ENCODE peak calls at places on chromosomes 16 and 17, in ten cellular contexts. U is GM23338; B is heart left ventricle; X is mesendoderm; R is gastrocnemius medialis; V is naive thymus-derived CD4-positive, alpha-beta T cell; S is left ventricle myocardium inferior; N is SK-N-SH; H is right atrium auricular region; L is pancreas. Y is an unnamed sample.
A peak's percentile ranks its signal among the peaks of the same experiment; 100 is the strongest.

GRCh38 chr17:78677303-78678219 is 100.4 kb upstream of the DNAH17 start:
- DNase-seq in S (no peak), U (no peak), H (no peak), R (peak; percentile 88), B (no peak), X (no peak), N (no peak), L (no peak), V (no peak), Y (no peak)

GRCh38 chr17:72614476-72614870 is 478.0 kb downstream of the SLC39A11 start:
- DNase-seq in V (no peak), X (no peak), S (no peak), N (no peak), B (no peak), L (no peak), H (no peak), U (no peak), R (no peak), Y (no peak)

GRCh38 chr16:53945996-53946395 is 242.0 kb downstream of the FTO start:
- DNase-seq in B (no peak), L (no peak), N (peak; percentile 22), R (no peak), S (no peak), H (no peak), X (peak; percentile 63), U (peak; percentile 67), V (no peak), Y (no peak)

GRCh38 chr17:57924677-57925076 is 30.5 kb downstream of the CUEDC1 start:
- DNase-seq in R (no peak), V (no peak), U (no peak), N (no peak), X (no peak), S (no peak), L (no peak), H (no peak), B (no peak), Y (no peak)

GRCh38 chr17:76667786-76668453 is 24.4 kb upstream of the ST6GALNAC1 start:
- DNase-seq in V (no peak), B (no peak), H (no peak), R (no peak), N (no peak), L (no peak), U (no peak), S (no peak), X (no peak), Y (no peak)

GRCh38 chr17:18985475-18985874 is 19.1 kb downstream of the FAM83G start:
- DNase-seq in U (no peak), V (no peak), H (no peak), S (no peak), L (peak; percentile 55), R (no peak), N (no peak), X (no peak), B (no peak), Y (no peak)

GRCh38 chr17:8828517-8828875 is 29.3 kb upstream of the MFSD6L start:
- DNase-seq in S (no peak), L (no peak), X (no peak), U (no peak), H (peak; percentile 30), V (no peak), R (no peak), B (no peak), N (no peak), Y (no peak)

GRCh38 chr16:30185141-30185682 is 1.8 kb downstream of the CORO1A start:
- DNase-seq in B (no peak), X (no peak), H (no peak), R (no peak), U (no peak), V (no peak), N (peak; percentile 40), S (peak; percentile 20), L (peak; percentile 13), Y (no peak)

GRCh38 chr17:6054372-6054771 is 15.8 kb upstream of the WSCD1 start:
- DNase-seq in U (no peak), B (no peak), N (no peak), R (no peak), X (no peak), H (no peak), V (no peak), L (no peak), S (no peak), Y (no peak)

GRCh38 chr17:28189667-28190066 is 129.3 kb upstream of the TMEM97 start:
- DNase-seq in V (no peak), X (no peak), B (no peak), U (no peak), R (no peak), L (no peak), S (no peak), N (no peak), H (no peak), Y (no peak)

GRCh38 chr17:31452101-31452500 is 60.6 kb downstream of the RAB11FIP4 start:
- DNase-seq in U (no peak), L (no peak), H (no peak), N (no peak), S (no peak), R (no peak), B (no peak), X (no peak), V (no peak), Y (no peak)

GRCh38 chr17:67999291-67999911 is 3.1 kb upstream of the C17orf58 start:
- DNase-seq in B (no peak), X (peak; percentile 68), R (no peak), N (no peak), S (no peak), U (no peak), V (no peak), H (no peak), L (no peak), Y (no peak)

GRCh38 chr16:11198817-11199216 is 57.2 kb downstream of the SOCS1 start:
- DNase-seq in B (no peak), U (no peak), L (no peak), N (no peak), V (no peak), S (no peak), H (no peak), X (no peak), R (no peak), Y (no peak)

GRCh38 chr17:45265823-45266222 is 3.9 kb upstream of the SPATA32 start:
- DNase-seq in L (no peak), B (no peak), N (no peak), X (no peak), U (no peak), S (no peak), H (no peak), R (peak; percentile 72), V (no peak), Y (no peak)

DNA sequence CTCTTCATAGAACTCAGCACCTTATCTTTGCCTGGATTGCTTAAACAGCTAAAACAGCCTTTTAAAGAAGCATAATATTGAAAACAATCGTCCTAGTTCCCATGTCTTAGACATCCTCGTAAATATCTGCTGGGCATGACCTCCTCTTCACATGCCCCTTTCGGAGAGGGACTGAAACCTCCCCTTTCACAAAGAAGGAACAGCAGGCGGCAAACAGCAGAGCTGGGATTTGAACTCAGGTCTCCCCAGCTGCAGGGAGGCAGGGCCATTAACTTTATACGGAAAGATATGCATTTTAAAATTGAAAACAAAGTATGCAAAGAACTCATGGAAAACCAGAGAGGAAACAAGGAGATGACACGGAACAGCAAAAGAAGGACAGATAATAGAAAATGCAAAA is 249.9 kb downstream of the FOXL1 start:
- DNase-seq in U (no peak), N (no peak), V (no peak), B (no peak), L (no peak), S (no peak), X (no peak), R (no peak), H (no peak), Y (no peak)
- H3K27me3 ChIP-seq in U (no peaks in the 10 kb centered on the region), N (peaks cover 85% of the 10 kb centered on the region), V (no peaks in the 10 kb centered on the region), B (no peaks in the 10 kb centered on the region), L (peaks cover 27% of the 10 kb centered on the region), S (peaks cover 56% of the 10 kb centered on the region), X (no peaks in the 10 kb centered on the region), R (peaks cover 17% of the 10 kb centered on the region), H (no peaks in the 10 kb centered on the region), Y (peaks cover 6% of the 10 kb centered on the region)

GRCh38 chr17:50194441-50195195 is 6.8 kb downstream of the COL1A1 start:
- DNase-seq in B (no peak), V (no peak), N (no peak), L (no peak), S (no peak), U (no peak), X (no peak), R (no peak), H (no peak), Y (no peak)
- H3K4me3 ChIP-seq in B (no peak overlapping the region), V (no peak overlapping the region), N (no peak overlapping the region), L (no peak overlapping the region), S (no peak overlapping the region), U (no peak overlapping the region), X (no peak overlapping the region), R (no peak overlapping the region), H (no peak overlapping the region), Y (no peak overlapping the region)

DNA sequence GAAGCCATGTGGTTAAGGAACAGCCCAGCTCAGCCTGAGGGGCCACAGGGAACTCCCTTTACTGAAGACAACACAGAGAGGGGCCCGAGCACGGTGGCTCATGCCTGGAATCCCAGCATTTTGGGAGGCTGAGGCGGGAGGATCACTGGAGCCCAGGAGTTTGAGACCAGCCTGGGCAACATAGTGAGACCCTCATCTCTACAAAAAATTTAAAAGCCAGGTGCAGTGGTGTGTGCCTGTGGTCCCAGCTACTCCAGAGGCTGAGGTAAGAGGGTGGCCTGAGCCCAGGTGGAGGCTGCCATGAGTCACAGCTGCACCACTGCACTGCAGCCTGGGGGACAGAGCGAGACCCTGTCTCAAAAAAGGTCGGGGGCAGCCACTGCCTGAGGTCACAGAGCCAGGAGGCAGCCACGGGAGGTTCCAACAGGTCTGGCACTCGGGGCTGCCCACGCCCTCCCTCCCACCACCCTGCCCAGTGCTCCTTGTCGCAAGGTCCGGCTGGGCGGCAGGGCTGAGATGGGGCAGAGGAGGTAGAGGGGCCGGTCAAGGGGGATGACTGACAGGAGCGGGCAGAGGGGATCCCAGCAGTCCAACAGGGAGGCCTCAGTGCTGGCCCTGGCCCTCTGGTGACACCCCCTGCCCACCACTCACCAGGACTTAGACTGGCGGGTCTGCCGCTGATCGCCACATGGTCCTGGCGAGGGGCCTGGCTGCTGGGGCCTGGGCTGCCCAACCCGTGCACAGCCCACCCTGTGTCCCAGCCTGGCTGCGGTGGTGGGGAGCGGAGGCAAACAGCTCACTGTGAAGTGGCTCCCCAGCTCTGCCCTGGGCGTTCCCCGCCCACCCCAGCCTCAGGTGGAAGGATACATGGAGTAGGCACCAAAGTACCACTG is 3.4 kb downstream of the CYBA start:
- DNase-seq in L (no peak), H (no peak), S (no peak), B (peak; percentile 15), N (no peak), R (no peak), X (no peak), U (no peak), V (no peak), Y (no peak)
- H3K36me3 ChIP-seq in L (no peaks in the 10 kb centered on the region), H (no peaks in the 10 kb centered on the region), S (no peaks in the 10 kb centered on the region), B (no peaks in the 10 kb centered on the region), N (no peaks in the 10 kb centered on the region), R (no peaks in the 10 kb centered on the region), X (no peaks in the 10 kb centered on the region), U (no peaks in the 10 kb centered on the region), V (no peaks in the 10 kb centered on the region), Y (peaks cover 9% of the 10 kb centered on the region)

DNA sequence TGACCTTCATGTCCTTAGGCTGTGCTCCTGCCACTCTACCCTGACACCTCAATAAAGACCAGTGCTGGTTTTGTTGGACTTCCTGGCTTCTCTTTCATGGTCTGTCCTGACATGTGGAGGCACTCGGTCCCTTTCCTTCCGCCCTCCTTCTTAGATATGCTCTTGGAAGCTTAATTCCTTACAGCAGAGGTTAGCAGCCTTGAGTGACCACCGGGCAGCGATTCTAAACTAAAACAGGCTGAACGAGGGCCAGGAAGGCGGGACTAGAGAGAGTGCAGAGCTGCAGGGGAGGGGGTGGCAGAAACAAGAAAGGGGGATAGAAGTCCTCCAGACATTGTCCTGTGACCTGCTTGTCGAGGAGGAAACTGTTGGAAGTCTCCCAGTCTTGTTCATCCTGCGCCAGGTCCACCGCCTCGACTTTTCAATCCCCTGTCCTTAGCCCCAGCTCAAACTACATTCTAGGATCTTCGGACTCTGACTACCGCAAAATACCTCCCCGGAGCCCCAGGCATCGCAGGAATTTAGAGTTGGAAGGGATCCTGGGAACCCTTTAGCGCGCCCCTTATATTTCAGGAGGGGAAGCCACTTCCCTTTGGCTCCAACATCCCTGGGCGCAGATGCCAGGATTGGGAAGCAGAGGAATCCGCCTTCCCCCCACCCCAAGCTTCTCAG is 1.2 kb downstream of the AHSP start:
- DNase-seq in S (no peak), H (no peak), N (no peak), B (no peak), X (peak; percentile 18), L (peak; percentile 35), V (no peak), R (no peak), U (peak; percentile 70), Y (no peak)
- H3K27me3 ChIP-seq in S (peaks cover 78% of the 10 kb centered on the region), H (no peaks in the 10 kb centered on the region), N (peaks cover 53% of the 10 kb centered on the region), B (peaks cover 3% of the 10 kb centered on the region), X (peaks cover 11% of the 10 kb centered on the region), L (no peaks in the 10 kb centered on the region), V (no peaks in the 10 kb centered on the region), R (peaks cover 56% of the 10 kb centered on the region), U (peaks cover 66% of the 10 kb centered on the region), Y (no peaks in the 10 kb centered on the region)

Y was measured in CD8-positive, alpha-beta T cell.